ENCODE peak calls at places on chromosomes 2 and 18, in seven cellular contexts. One of them, this sample, is unnamed.

GRCh38 chr2:118738524-118739308 is 108.7 kb downstream of the EN1 start:
- DNase-seq in activated T-helper 1 cell treated with anti-CD3 and anti-CD28 coated beads, Interleukin-12 subunit alpha, Interleukin-12 subunit beta, Interleukin-2, Interleukin-4 antibody, amounts not matched to agents 30 ng/mL and 10 ng/mL and 1 ng/mL, durations not matched to agents 14 hours and 24 hours and 36 hours: no peak
- DNase-seq in Ammon's horn: peak; percentile 56
- DNase-seq in amniotic stem cell: peak; percentile 96
- DNase-seq in CD8-positive, alpha-beta memory T cell: no peak
- DNase-seq in activated CD8-positive, alpha-beta memory T cell treated with anti-CD3 and anti-CD28 coated beads, Interleukin-2, amount 50 U/mL, for 48 hours: no peak
- DNase-seq in NCI-H1694: no peak
- DNase-seq in this sample: no peak

GRCh38 chr2:171529914-171530313 is 7.6 kb downstream of the CYBRD1 start:
- DNase-seq in NCI-H1694: no peak
- DNase-seq in Ammon's horn: no peak
- DNase-seq in CD8-positive, alpha-beta memory T cell: no peak
- DNase-seq in activated CD8-positive, alpha-beta memory T cell treated with anti-CD3 and anti-CD28 coated beads, Interleukin-2, amount 50 U/mL, for 48 hours: no peak
- DNase-seq in activated T-helper 1 cell treated with anti-CD3 and anti-CD28 coated beads, Interleukin-12 subunit alpha, Interleukin-12 subunit beta, Interleukin-2, Interleukin-4 antibody, amounts not matched to agents 30 ng/mL and 10 ng/mL and 1 ng/mL, durations not matched to agents 14 hours and 24 hours and 36 hours: no peak
- DNase-seq in amniotic stem cell: no peak
- DNase-seq in this sample: peak; percentile 10

GRCh38 chr2:45281311-45281710 is 272.1 kb upstream of the SIX2 start:
- DNase-seq in activated CD8-positive, alpha-beta memory T cell treated with anti-CD3 and anti-CD28 coated beads, Interleukin-2, amount 50 U/mL, for 48 hours: no peak
- DNase-seq in amniotic stem cell: no peak
- DNase-seq in CD8-positive, alpha-beta memory T cell: no peak
- DNase-seq in Ammon's horn: no peak
- DNase-seq in activated T-helper 1 cell treated with anti-CD3 and anti-CD28 coated beads, Interleukin-12 subunit alpha, Interleukin-12 subunit beta, Interleukin-2, Interleukin-4 antibody, amounts not matched to agents 30 ng/mL and 10 ng/mL and 1 ng/mL, durations not matched to agents 14 hours and 24 hours and 36 hours: no peak
- DNase-seq in NCI-H1694: no peak
- DNase-seq in this sample: no peak

GRCh38 chr2:157699009-157699408 is 70.3 kb upstream of the ACVR1C start:
- DNase-seq in amniotic stem cell: no peak
- DNase-seq in activated CD8-positive, alpha-beta memory T cell treated with anti-CD3 and anti-CD28 coated beads, Interleukin-2, amount 50 U/mL, for 48 hours: no peak
- DNase-seq in CD8-positive, alpha-beta memory T cell: no peak
- DNase-seq in activated T-helper 1 cell treated with anti-CD3 and anti-CD28 coated beads, Interleukin-12 subunit alpha, Interleukin-12 subunit beta, Interleukin-2, Interleukin-4 antibody, amounts not matched to agents 30 ng/mL and 10 ng/mL and 1 ng/mL, durations not matched to agents 14 hours and 24 hours and 36 hours: no peak
- DNase-seq in NCI-H1694: no peak
- DNase-seq in Ammon's horn: no peak
- DNase-seq in this sample: no peak

GRCh38 chr2:232973796-232974195 is 39.3 kb downstream of the NGEF start:
- DNase-seq in NCI-H1694: no peak
- DNase-seq in activated T-helper 1 cell treated with anti-CD3 and anti-CD28 coated beads, Interleukin-12 subunit alpha, Interleukin-12 subunit beta, Interleukin-2, Interleukin-4 antibody, amounts not matched to agents 30 ng/mL and 10 ng/mL and 1 ng/mL, durations not matched to agents 14 hours and 24 hours and 36 hours: no peak
- DNase-seq in activated CD8-positive, alpha-beta memory T cell treated with anti-CD3 and anti-CD28 coated beads, Interleukin-2, amount 50 U/mL, for 48 hours: no peak
- DNase-seq in Ammon's horn: no peak
- DNase-seq in amniotic stem cell: no peak
- DNase-seq in CD8-positive, alpha-beta memory T cell: no peak
- DNase-seq in this sample: no peak

GRCh38 chr2:86224645-86225355 is 25.5 kb downstream of the MRPL35 start:
- DNase-seq in CD8-positive, alpha-beta memory T cell: no peak
- DNase-seq in Ammon's horn: no peak
- DNase-seq in amniotic stem cell: no peak
- DNase-seq in activated CD8-positive, alpha-beta memory T cell treated with anti-CD3 and anti-CD28 coated beads, Interleukin-2, amount 50 U/mL, for 48 hours: no peak
- DNase-seq in NCI-H1694: peak; percentile 13
- DNase-seq in activated T-helper 1 cell treated with anti-CD3 and anti-CD28 coated beads, Interleukin-12 subunit alpha, Interleukin-12 subunit beta, Interleukin-2, Interleukin-4 antibody, amounts not matched to agents 30 ng/mL and 10 ng/mL and 1 ng/mL, durations not matched to agents 14 hours and 24 hours and 36 hours: no peak
- DNase-seq in this sample: no peak

GRCh38 chr2:179580378-179581146 is 280.9 kb downstream of the ZNF385B start:
- DNase-seq in activated T-helper 1 cell treated with anti-CD3 and anti-CD28 coated beads, Interleukin-12 subunit alpha, Interleukin-12 subunit beta, Interleukin-2, Interleukin-4 antibody, amounts not matched to agents 30 ng/mL and 10 ng/mL and 1 ng/mL, durations not matched to agents 14 hours and 24 hours and 36 hours: no peak
- DNase-seq in activated CD8-positive, alpha-beta memory T cell treated with anti-CD3 and anti-CD28 coated beads, Interleukin-2, amount 50 U/mL, for 48 hours: no peak
- DNase-seq in NCI-H1694: no peak
- DNase-seq in CD8-positive, alpha-beta memory T cell: no peak
- DNase-seq in Ammon's horn: no peak
- DNase-seq in amniotic stem cell: no peak
- DNase-seq in this sample: no peak

GRCh38 chr2:217990791-217991465 is 11.9 kb downstream of the TNS1 start:
- DNase-seq in amniotic stem cell: no peak
- DNase-seq in Ammon's horn: no peak
- DNase-seq in activated CD8-positive, alpha-beta memory T cell treated with anti-CD3 and anti-CD28 coated beads, Interleukin-2, amount 50 U/mL, for 48 hours: no peak
- DNase-seq in NCI-H1694: no peak
- DNase-seq in activated T-helper 1 cell treated with anti-CD3 and anti-CD28 coated beads, Interleukin-12 subunit alpha, Interleukin-12 subunit beta, Interleukin-2, Interleukin-4 antibody, amounts not matched to agents 30 ng/mL and 10 ng/mL and 1 ng/mL, durations not matched to agents 14 hours and 24 hours and 36 hours: no peak
- DNase-seq in CD8-positive, alpha-beta memory T cell: no peak
- DNase-seq in this sample: no peak

GRCh38 chr2:216279459-216279858 is 92.8 kb downstream of the MARCHF4 start:
- DNase-seq in Ammon's horn: no peak
- DNase-seq in activated CD8-positive, alpha-beta memory T cell treated with anti-CD3 and anti-CD28 coated beads, Interleukin-2, amount 50 U/mL, for 48 hours: no peak
- DNase-seq in activated T-helper 1 cell treated with anti-CD3 and anti-CD28 coated beads, Interleukin-12 subunit alpha, Interleukin-12 subunit beta, Interleukin-2, Interleukin-4 antibody, amounts not matched to agents 30 ng/mL and 10 ng/mL and 1 ng/mL, durations not matched to agents 14 hours and 24 hours and 36 hours: no peak
- DNase-seq in CD8-positive, alpha-beta memory T cell: no peak
- DNase-seq in NCI-H1694: no peak
- DNase-seq in amniotic stem cell: no peak
- DNase-seq in this sample: no peak

GRCh38 chr2:52510432-52510831 is 1257.2 kb upstream of the CHAC2 start:
- DNase-seq in Ammon's horn: no peak
- DNase-seq in amniotic stem cell: no peak
- DNase-seq in NCI-H1694: no peak
- DNase-seq in activated CD8-positive, alpha-beta memory T cell treated with anti-CD3 and anti-CD28 coated beads, Interleukin-2, amount 50 U/mL, for 48 hours: no peak
- DNase-seq in activated T-helper 1 cell treated with anti-CD3 and anti-CD28 coated beads, Interleukin-12 subunit alpha, Interleukin-12 subunit beta, Interleukin-2, Interleukin-4 antibody, amounts not matched to agents 30 ng/mL and 10 ng/mL and 1 ng/mL, durations not matched to agents 14 hours and 24 hours and 36 hours: no peak
- DNase-seq in CD8-positive, alpha-beta memory T cell: no peak
- DNase-seq in this sample: no peak

GRCh38 chr2:222651721-222652420 is 4.0 kb downstream of the FARSB start:
- DNase-seq in CD8-positive, alpha-beta memory T cell: no peak
- DNase-seq in activated CD8-positive, alpha-beta memory T cell treated with anti-CD3 and anti-CD28 coated beads, Interleukin-2, amount 50 U/mL, for 48 hours: no peak
- DNase-seq in amniotic stem cell: no peak
- DNase-seq in NCI-H1694: no peak
- DNase-seq in Ammon's horn: no peak
- DNase-seq in activated T-helper 1 cell treated with anti-CD3 and anti-CD28 coated beads, Interleukin-12 subunit alpha, Interleukin-12 subunit beta, Interleukin-2, Interleukin-4 antibody, amounts not matched to agents 30 ng/mL and 10 ng/mL and 1 ng/mL, durations not matched to agents 14 hours and 24 hours and 36 hours: no peak
- DNase-seq in this sample: no peak

GRCh38 chr2:219433666-219434467 is 776 bp upstream of the SPEG start:
- DNase-seq in activated CD8-positive, alpha-beta memory T cell treated with anti-CD3 and anti-CD28 coated beads, Interleukin-2, amount 50 U/mL, for 48 hours: no peak
- DNase-seq in activated T-helper 1 cell treated with anti-CD3 and anti-CD28 coated beads, Interleukin-12 subunit alpha, Interleukin-12 subunit beta, Interleukin-2, Interleukin-4 antibody, amounts not matched to agents 30 ng/mL and 10 ng/mL and 1 ng/mL, durations not matched to agents 14 hours and 24 hours and 36 hours: no peak
- DNase-seq in NCI-H1694: peak; percentile 58
- DNase-seq in Ammon's horn: no peak
- DNase-seq in amniotic stem cell: no peak
- DNase-seq in CD8-positive, alpha-beta memory T cell: no peak
- DNase-seq in this sample: peak; percentile 29

GRCh38 chr2:38771632-38772031 is 6.4 kb upstream of the GEMIN6 start:
- DNase-seq in CD8-positive, alpha-beta memory T cell: no peak
- DNase-seq in activated CD8-positive, alpha-beta memory T cell treated with anti-CD3 and anti-CD28 coated beads, Interleukin-2, amount 50 U/mL, for 48 hours: no peak
- DNase-seq in Ammon's horn: no peak
- DNase-seq in NCI-H1694: no peak
- DNase-seq in activated T-helper 1 cell treated with anti-CD3 and anti-CD28 coated beads, Interleukin-12 subunit alpha, Interleukin-12 subunit beta, Interleukin-2, Interleukin-4 antibody, amounts not matched to agents 30 ng/mL and 10 ng/mL and 1 ng/mL, durations not matched to agents 14 hours and 24 hours and 36 hours: no peak
- DNase-seq in amniotic stem cell: no peak
- DNase-seq in this sample: no peak

GRCh38 chr18:24672165-24672950 is 211.9 kb downstream of the HRH4 start:
- DNase-seq in activated CD8-positive, alpha-beta memory T cell treated with anti-CD3 and anti-CD28 coated beads, Interleukin-2, amount 50 U/mL, for 48 hours: no peak
- DNase-seq in Ammon's horn: peak; percentile 42
- DNase-seq in amniotic stem cell: no peak
- DNase-seq in activated T-helper 1 cell treated with anti-CD3 and anti-CD28 coated beads, Interleukin-12 subunit alpha, Interleukin-12 subunit beta, Interleukin-2, Interleukin-4 antibody, amounts not matched to agents 30 ng/mL and 10 ng/mL and 1 ng/mL, durations not matched to agents 14 hours and 24 hours and 36 hours: no peak
- DNase-seq in NCI-H1694: peak; percentile 10
- DNase-seq in CD8-positive, alpha-beta memory T cell: no peak
- DNase-seq in this sample: peak; percentile 11

GRCh38 chr2:43370705-43371104 is 144.3 kb upstream of the ZFP36L2 start:
- DNase-seq in Ammon's horn: no peak
- DNase-seq in NCI-H1694: no peak
- DNase-seq in activated T-helper 1 cell treated with anti-CD3 and anti-CD28 coated beads, Interleukin-12 subunit alpha, Interleukin-12 subunit beta, Interleukin-2, Interleukin-4 antibody, amounts not matched to agents 30 ng/mL and 10 ng/mL and 1 ng/mL, durations not matched to agents 14 hours and 24 hours and 36 hours: no peak
- DNase-seq in amniotic stem cell: no peak
- DNase-seq in CD8-positive, alpha-beta memory T cell: no peak
- DNase-seq in activated CD8-positive, alpha-beta memory T cell treated with anti-CD3 and anti-CD28 coated beads, Interleukin-2, amount 50 U/mL, for 48 hours: no peak
- DNase-seq in this sample: no peak

GRCh38 chr18:11908182-11909080 is at the start of gene MPPE1:
- DNase-seq in amniotic stem cell: peak; percentile 67
- DNase-seq in Ammon's horn: peak; percentile 92
- DNase-seq in CD8-positive, alpha-beta memory T cell: peak; percentile 83
- DNase-seq in activated CD8-positive, alpha-beta memory T cell treated with anti-CD3 and anti-CD28 coated beads, Interleukin-2, amount 50 U/mL, for 48 hours: peak; percentile 93
- DNase-seq in NCI-H1694: peak; percentile 42
- DNase-seq in activated T-helper 1 cell treated with anti-CD3 and anti-CD28 coated beads, Interleukin-12 subunit alpha, Interleukin-12 subunit beta, Interleukin-2, Interleukin-4 antibody, amounts not matched to agents 30 ng/mL and 10 ng/mL and 1 ng/mL, durations not matched to agents 14 hours and 24 hours and 36 hours: peak; percentile 87
- DNase-seq in this sample: peak; percentile 87

GRCh38 chr2:158723921-158724802 is 71.0 kb upstream of the DAPL1 start:
- DNase-seq in NCI-H1694: no peak
- DNase-seq in amniotic stem cell: no peak
- DNase-seq in Ammon's horn: peak; percentile 63
- DNase-seq in activated T-helper 1 cell treated with anti-CD3 and anti-CD28 coated beads, Interleukin-12 subunit alpha, Interleukin-12 subunit beta, Interleukin-2, Interleukin-4 antibody, amounts not matched to agents 30 ng/mL and 10 ng/mL and 1 ng/mL, durations not matched to agents 14 hours and 24 hours and 36 hours: no peak
- DNase-seq in CD8-positive, alpha-beta memory T cell: no peak
- DNase-seq in activated CD8-positive, alpha-beta memory T cell treated with anti-CD3 and anti-CD28 coated beads, Interleukin-2, amount 50 U/mL, for 48 hours: no peak
- DNase-seq in this sample: no peak

GRCh38 chr2:151728736-151729415 is 5.4 kb downstream of the NEB start:
- DNase-seq in Ammon's horn: no peak
- DNase-seq in CD8-positive, alpha-beta memory T cell: no peak
- DNase-seq in amniotic stem cell: no peak
- DNase-seq in activated CD8-positive, alpha-beta memory T cell treated with anti-CD3 and anti-CD28 coated beads, Interleukin-2, amount 50 U/mL, for 48 hours: no peak
- DNase-seq in activated T-helper 1 cell treated with anti-CD3 and anti-CD28 coated beads, Interleukin-12 subunit alpha, Interleukin-12 subunit beta, Interleukin-2, Interleukin-4 antibody, amounts not matched to agents 30 ng/mL and 10 ng/mL and 1 ng/mL, durations not matched to agents 14 hours and 24 hours and 36 hours: no peak
- DNase-seq in NCI-H1694: no peak
- DNase-seq in this sample: no peak

GRCh38 chr2:36380624-36381481 is 25.3 kb downstream of the CRIM1 start:
- DNase-seq in activated CD8-positive, alpha-beta memory T cell treated with anti-CD3 and anti-CD28 coated beads, Interleukin-2, amount 50 U/mL, for 48 hours: no peak
- DNase-seq in CD8-positive, alpha-beta memory T cell: no peak
- DNase-seq in NCI-H1694: no peak
- DNase-seq in Ammon's horn: no peak
- DNase-seq in activated T-helper 1 cell treated with anti-CD3 and anti-CD28 coated beads, Interleukin-12 subunit alpha, Interleukin-12 subunit beta, Interleukin-2, Interleukin-4 antibody, amounts not matched to agents 30 ng/mL and 10 ng/mL and 1 ng/mL, durations not matched to agents 14 hours and 24 hours and 36 hours: no peak
- DNase-seq in amniotic stem cell: no peak
- DNase-seq in this sample: no peak

GRCh38 chr18:53283708-53284107 is 940.8 kb downstream of the MBD2 start:
- DNase-seq in CD8-positive, alpha-beta memory T cell: no peak
- DNase-seq in amniotic stem cell: no peak
- DNase-seq in Ammon's horn: no peak
- DNase-seq in activated T-helper 1 cell treated with anti-CD3 and anti-CD28 coated beads, Interleukin-12 subunit alpha, Interleukin-12 subunit beta, Interleukin-2, Interleukin-4 antibody, amounts not matched to agents 30 ng/mL and 10 ng/mL and 1 ng/mL, durations not matched to agents 14 hours and 24 hours and 36 hours: no peak
- DNase-seq in activated CD8-positive, alpha-beta memory T cell treated with anti-CD3 and anti-CD28 coated beads, Interleukin-2, amount 50 U/mL, for 48 hours: no peak
- DNase-seq in NCI-H1694: no peak
- DNase-seq in this sample: no peak

GRCh38 chr2:241123816-241124536 is 21.9 kb upstream of the MTERF4 start:
- DNase-seq in CD8-positive, alpha-beta memory T cell: no peak
- DNase-seq in activated CD8-positive, alpha-beta memory T cell treated with anti-CD3 and anti-CD28 coated beads, Interleukin-2, amount 50 U/mL, for 48 hours: no peak
- DNase-seq in NCI-H1694: no peak
- DNase-seq in Ammon's horn: peak; percentile 71
- DNase-seq in activated T-helper 1 cell treated with anti-CD3 and anti-CD28 coated beads, Interleukin-12 subunit alpha, Interleukin-12 subunit beta, Interleukin-2, Interleukin-4 antibody, amounts not matched to agents 30 ng/mL and 10 ng/mL and 1 ng/mL, durations not matched to agents 14 hours and 24 hours and 36 hours: no peak
- DNase-seq in amniotic stem cell: no peak
- DNase-seq in this sample: no peak

GRCh38 chr18:39462436-39462835 is 1896.8 kb upstream of the CELF4 start:
- DNase-seq in activated T-helper 1 cell treated with anti-CD3 and anti-CD28 coated beads, Interleukin-12 subunit alpha, Interleukin-12 subunit beta, Interleukin-2, Interleukin-4 antibody, amounts not matched to agents 30 ng/mL and 10 ng/mL and 1 ng/mL, durations not matched to agents 14 hours and 24 hours and 36 hours: no peak
- DNase-seq in Ammon's horn: no peak
- DNase-seq in NCI-H1694: no peak
- DNase-seq in activated CD8-positive, alpha-beta memory T cell treated with anti-CD3 and anti-CD28 coated beads, Interleukin-2, amount 50 U/mL, for 48 hours: no peak
- DNase-seq in amniotic stem cell: no peak
- DNase-seq in CD8-positive, alpha-beta memory T cell: no peak
- DNase-seq in this sample: no peak